ENCODE peak calls at places on chromosome 15, in ten cellular contexts. One of them, this sample, is unnamed.
A peak's percentile ranks its signal among the peaks of the same experiment; 100 is the strongest.

GRCh38 chr15:41775651-41776050 is 1.4 kb downstream of the MAPKBP1 start:
- DNase-seq in OCI-LY7: peak; percentile 41
- DNase-seq in fibroblast of pulmonary artery: peak; percentile 38
- DNase-seq in neural progenitor cell: no peak
- DNase-seq in IMR-90: no peak
- DNase-seq in neural crest cell: no peak
- DNase-seq in right atrium auricular region: no peak
- DNase-seq in dorsolateral prefrontal cortex: no peak
- DNase-seq in adrenal gland: no peak
- DNase-seq in uterus: no peak
- DNase-seq in this sample: no peak

GRCh38 chr15:101240364-101240763 is 11.5 kb downstream of the CHSY1 start:
- DNase-seq in OCI-LY7: no peak
- DNase-seq in fibroblast of pulmonary artery: peak; percentile 85
- DNase-seq in neural progenitor cell: no peak
- DNase-seq in IMR-90: peak; percentile 81
- DNase-seq in neural crest cell: no peak
- DNase-seq in right atrium auricular region: no peak
- DNase-seq in dorsolateral prefrontal cortex: no peak
- DNase-seq in adrenal gland: peak; percentile 68
- DNase-seq in uterus: no peak
- DNase-seq in this sample: no peak

GRCh38 chr15:63994073-63994600 is 52.1 kb downstream of the DAPK2 start:
- DNase-seq in OCI-LY7: no peak
- DNase-seq in fibroblast of pulmonary artery: no peak
- DNase-seq in neural progenitor cell: no peak
- DNase-seq in IMR-90: no peak
- DNase-seq in neural crest cell: no peak
- DNase-seq in right atrium auricular region: no peak
- DNase-seq in dorsolateral prefrontal cortex: no peak
- DNase-seq in adrenal gland: peak; percentile 40
- DNase-seq in uterus: no peak
- DNase-seq in this sample: no peak

GRCh38 chr15:101250331-101250730 is 1.5 kb downstream of the CHSY1 start:
- DNase-seq in OCI-LY7: no peak
- DNase-seq in fibroblast of pulmonary artery: peak; percentile 77
- DNase-seq in neural progenitor cell: peak; percentile 18
- DNase-seq in IMR-90: peak; percentile 78
- DNase-seq in neural crest cell: no peak
- DNase-seq in right atrium auricular region: no peak
- DNase-seq in dorsolateral prefrontal cortex: no peak
- DNase-seq in adrenal gland: no peak
- DNase-seq in uterus: no peak
- DNase-seq in this sample: peak; percentile 74

GRCh38 chr15:45457215-45457614 is 65.3 kb downstream of the SLC30A4 start:
- DNase-seq in OCI-LY7: no peak
- DNase-seq in fibroblast of pulmonary artery: no peak
- DNase-seq in neural progenitor cell: no peak
- DNase-seq in IMR-90: no peak
- DNase-seq in neural crest cell: no peak
- DNase-seq in right atrium auricular region: no peak
- DNase-seq in dorsolateral prefrontal cortex: no peak
- DNase-seq in adrenal gland: no peak
- DNase-seq in uterus: no peak
- DNase-seq in this sample: no peak

GRCh38 chr15:67820992-67821783 is 4.1 kb upstream of the SKOR1 start:
- DNase-seq in OCI-LY7: no peak
- DNase-seq in fibroblast of pulmonary artery: peak; percentile 65
- DNase-seq in neural progenitor cell: peak; percentile 89
- DNase-seq in IMR-90: peak; percentile 51
- DNase-seq in neural crest cell: peak; percentile 67
- DNase-seq in right atrium auricular region: no peak
- DNase-seq in dorsolateral prefrontal cortex: no peak
- DNase-seq in adrenal gland: peak; percentile 55
- DNase-seq in uterus: peak; percentile 45
- DNase-seq in this sample: no peak

GRCh38 chr15:68154923-68155559 is 50.1 kb downstream of the CALML4 start:
- DNase-seq in OCI-LY7: peak; percentile 72
- DNase-seq in fibroblast of pulmonary artery: peak; percentile 83
- DNase-seq in neural progenitor cell: peak; percentile 76
- DNase-seq in IMR-90: peak; percentile 70
- DNase-seq in neural crest cell: peak; percentile 43
- DNase-seq in right atrium auricular region: no peak
- DNase-seq in dorsolateral prefrontal cortex: peak; percentile 44
- DNase-seq in adrenal gland: peak; percentile 56
- DNase-seq in uterus: peak; percentile 33
- DNase-seq in this sample: no peak

GRCh38 chr15:91887321-91887720 is 33.8 kb downstream of the SLCO3A1 start:
- DNase-seq in OCI-LY7: no peak
- DNase-seq in fibroblast of pulmonary artery: no peak
- DNase-seq in neural progenitor cell: no peak
- DNase-seq in IMR-90: no peak
- DNase-seq in neural crest cell: no peak
- DNase-seq in right atrium auricular region: no peak
- DNase-seq in dorsolateral prefrontal cortex: peak; percentile 91
- DNase-seq in adrenal gland: no peak
- DNase-seq in uterus: no peak
- DNase-seq in this sample: no peak

GRCh38 chr15:73927003-73927475 is 777 bp downstream of the LOXL1 start:
- DNase-seq in OCI-LY7: no peak
- DNase-seq in fibroblast of pulmonary artery: no peak
- DNase-seq in neural progenitor cell: peak; percentile 78
- DNase-seq in IMR-90: no peak
- DNase-seq in neural crest cell: peak; percentile 41
- DNase-seq in right atrium auricular region: no peak
- DNase-seq in dorsolateral prefrontal cortex: no peak
- DNase-seq in adrenal gland: no peak
- DNase-seq in uterus: peak; percentile 62
- DNase-seq in this sample: no peak

GRCh38 chr15:61318276-61318675 is 89.2 kb upstream of the RORA start:
- DNase-seq in OCI-LY7: no peak
- DNase-seq in fibroblast of pulmonary artery: no peak
- DNase-seq in neural progenitor cell: no peak
- DNase-seq in IMR-90: no peak
- DNase-seq in neural crest cell: no peak
- DNase-seq in right atrium auricular region: no peak
- DNase-seq in dorsolateral prefrontal cortex: no peak
- DNase-seq in adrenal gland: no peak
- DNase-seq in uterus: no peak
- DNase-seq in this sample: no peak

GRCh38 chr15:82805994-82806406 is at the start of gene FSD2:
- DNase-seq in OCI-LY7: peak; percentile 89
- DNase-seq in fibroblast of pulmonary artery: no peak
- DNase-seq in neural progenitor cell: no peak
- DNase-seq in IMR-90: no peak
- DNase-seq in neural crest cell: no peak
- DNase-seq in right atrium auricular region: peak; percentile 62
- DNase-seq in dorsolateral prefrontal cortex: no peak
- DNase-seq in adrenal gland: no peak
- DNase-seq in uterus: no peak
- DNase-seq in this sample: no peak

GRCh38 chr15:68693071-68693470 is 114.3 kb downstream of the CORO2B start:
- DNase-seq in OCI-LY7: no peak
- DNase-seq in fibroblast of pulmonary artery: no peak
- DNase-seq in neural progenitor cell: no peak
- DNase-seq in IMR-90: peak; percentile 53
- DNase-seq in neural crest cell: no peak
- DNase-seq in right atrium auricular region: no peak
- DNase-seq in dorsolateral prefrontal cortex: no peak
- DNase-seq in adrenal gland: no peak
- DNase-seq in uterus: no peak
- DNase-seq in this sample: no peak

GRCh38 chr15:31069360-31070000 is 32.0 kb downstream of the TRPM1 start:
- DNase-seq in OCI-LY7: no peak
- DNase-seq in fibroblast of pulmonary artery: peak; percentile 28
- DNase-seq in neural progenitor cell: no peak
- DNase-seq in IMR-90: peak; percentile 70
- DNase-seq in neural crest cell: no peak
- DNase-seq in right atrium auricular region: peak; percentile 58
- DNase-seq in dorsolateral prefrontal cortex: no peak
- DNase-seq in adrenal gland: no peak
- DNase-seq in uterus: no peak
- DNase-seq in this sample: no peak

GRCh38 chr15:81411056-81411455 is 37.0 kb upstream of the TMC3 start:
- DNase-seq in OCI-LY7: no peak
- DNase-seq in fibroblast of pulmonary artery: no peak
- DNase-seq in neural progenitor cell: peak; percentile 20
- DNase-seq in IMR-90: no peak
- DNase-seq in neural crest cell: no peak
- DNase-seq in right atrium auricular region: no peak
- DNase-seq in dorsolateral prefrontal cortex: no peak
- DNase-seq in adrenal gland: no peak
- DNase-seq in uterus: no peak
- DNase-seq in this sample: no peak
- TF ChIP-seq CTCF in OCI-LY7: no peak
- TF ChIP-seq CTCF in fibroblast of pulmonary artery: no peak
- TF ChIP-seq CTCF in neural progenitor cell: peak; percentile 33
- TF ChIP-seq CTCF in IMR-90: no peak
- TF ChIP-seq CTCF in neural crest cell: no peak
- TF ChIP-seq CTCF in right atrium auricular region: no peak
- TF ChIP-seq CTCF in dorsolateral prefrontal cortex: no peak
- TF ChIP-seq CTCF in adrenal gland: no peak
- TF ChIP-seq CTCF in uterus: no peak
- TF ChIP-seq CTCF in this sample: no peak

DNA sequence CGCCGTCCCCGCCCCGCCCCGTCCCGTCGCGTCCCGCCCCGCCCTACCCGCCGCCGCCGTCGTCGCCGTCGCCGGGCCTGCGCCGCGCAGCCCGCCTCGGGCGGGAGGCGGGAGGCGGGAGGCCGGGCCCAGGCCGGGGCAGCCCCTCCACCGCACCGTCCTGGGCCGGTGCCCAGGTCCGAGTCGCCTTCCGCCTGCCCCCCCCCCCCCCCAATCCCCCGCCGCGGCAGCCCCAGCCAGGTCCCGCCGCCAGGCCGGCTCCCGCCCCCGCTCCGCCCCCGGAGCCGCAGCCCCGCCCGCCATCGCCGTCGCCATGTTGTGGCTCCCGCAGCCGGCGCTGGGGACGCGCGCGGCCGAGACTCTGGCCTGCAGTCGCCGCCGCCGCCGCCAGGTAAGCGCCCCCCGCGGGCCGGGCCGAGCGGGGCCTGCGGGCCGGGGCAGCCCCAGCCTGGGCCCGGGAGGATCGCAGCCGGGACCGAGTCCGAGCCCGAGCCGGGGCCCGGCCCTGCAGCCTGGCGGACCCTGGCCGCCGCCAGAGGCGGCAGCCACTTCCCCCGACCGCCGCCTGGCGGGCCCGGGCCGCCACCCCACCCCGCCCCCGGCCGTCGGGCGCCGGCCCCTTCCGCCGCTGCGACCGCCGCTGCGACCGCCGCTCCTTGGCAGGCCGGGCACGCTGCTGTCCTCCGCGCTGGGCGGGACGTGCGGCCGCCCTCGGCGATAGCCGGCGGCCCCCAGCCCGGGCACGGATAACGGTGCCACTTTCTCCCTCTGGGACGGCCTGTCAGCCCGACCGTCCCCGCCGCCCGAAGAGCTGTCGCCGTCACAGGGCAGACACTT is at the start of gene ZNF592:
- DNase-seq in OCI-LY7: peak; percentile 84
- DNase-seq in fibroblast of pulmonary artery: peak; percentile 79
- DNase-seq in neural progenitor cell: peak; percentile 90
- DNase-seq in IMR-90: peak; percentile 70
- DNase-seq in neural crest cell: peak; percentile 59
- DNase-seq in right atrium auricular region: peak; percentile 74
- DNase-seq in dorsolateral prefrontal cortex: peak; percentile 42
- DNase-seq in adrenal gland: peak; percentile 84
- DNase-seq in uterus: peak; percentile 90
- DNase-seq in this sample: peak; percentile 55
- TF ChIP-seq CTCF in OCI-LY7: peak; percentile 6
- TF ChIP-seq CTCF in fibroblast of pulmonary artery: no peak
- TF ChIP-seq CTCF in neural progenitor cell: no peak
- TF ChIP-seq CTCF in IMR-90: peak; percentile 33
- TF ChIP-seq CTCF in neural crest cell: peak; percentile 48
- TF ChIP-seq CTCF in right atrium auricular region: no peak
- TF ChIP-seq CTCF in dorsolateral prefrontal cortex: no peak
- TF ChIP-seq CTCF in adrenal gland: peak; percentile 55
- TF ChIP-seq CTCF in uterus: peak; percentile 84
- TF ChIP-seq CTCF in this sample: no peak

GRCh38 chr15:28080386-28080785 is 18.7 kb downstream of the OCA2 start:
- DNase-seq in OCI-LY7: no peak
- DNase-seq in fibroblast of pulmonary artery: no peak
- DNase-seq in neural progenitor cell: peak; percentile 26
- DNase-seq in IMR-90: no peak
- DNase-seq in neural crest cell: no peak
- DNase-seq in right atrium auricular region: no peak
- DNase-seq in dorsolateral prefrontal cortex: no peak
- DNase-seq in adrenal gland: no peak
- DNase-seq in uterus: no peak
- DNase-seq in this sample: no peak
- TF ChIP-seq CTCF in OCI-LY7: no peak
- TF ChIP-seq CTCF in fibroblast of pulmonary artery: no peak
- TF ChIP-seq CTCF in neural progenitor cell: peak; percentile 13
- TF ChIP-seq CTCF in IMR-90: no peak
- TF ChIP-seq CTCF in neural crest cell: no peak
- TF ChIP-seq CTCF in right atrium auricular region: no peak
- TF ChIP-seq CTCF in dorsolateral prefrontal cortex: no peak
- TF ChIP-seq CTCF in adrenal gland: no peak
- TF ChIP-seq CTCF in uterus: no peak
- TF ChIP-seq CTCF in this sample: no peak

DNA sequence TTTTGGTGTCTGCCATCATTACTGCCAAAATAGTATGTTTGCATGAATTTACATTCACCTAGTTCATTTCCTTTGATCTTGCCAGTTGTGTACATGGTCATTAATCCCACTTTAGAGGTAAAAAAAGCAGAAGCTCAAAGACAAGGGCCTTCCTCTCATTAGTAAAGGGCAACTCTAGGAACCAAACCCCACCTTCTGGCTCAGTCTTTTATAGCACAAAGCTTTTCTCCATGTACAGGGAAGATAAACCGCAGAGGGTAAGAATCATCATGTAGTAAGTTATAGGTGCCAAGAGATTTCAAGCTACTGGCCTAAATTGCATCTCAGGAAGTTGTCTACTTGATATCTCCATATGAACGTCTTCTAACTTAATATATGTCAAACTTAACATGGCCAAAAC is 19.3 kb upstream of the SPG21 start:
- DNase-seq in OCI-LY7: peak; percentile 21
- DNase-seq in fibroblast of pulmonary artery: no peak
- DNase-seq in neural progenitor cell: no peak
- DNase-seq in IMR-90: no peak
- DNase-seq in neural crest cell: no peak
- DNase-seq in right atrium auricular region: no peak
- DNase-seq in dorsolateral prefrontal cortex: no peak
- DNase-seq in adrenal gland: no peak
- DNase-seq in uterus: no peak
- DNase-seq in this sample: no peak
- TF ChIP-seq CTCF in OCI-LY7: peak; percentile 52
- TF ChIP-seq CTCF in fibroblast of pulmonary artery: peak; percentile 22
- TF ChIP-seq CTCF in neural progenitor cell: peak; percentile 35
- TF ChIP-seq CTCF in IMR-90: peak; percentile 7
- TF ChIP-seq CTCF in neural crest cell: no peak
- TF ChIP-seq CTCF in right atrium auricular region: no peak
- TF ChIP-seq CTCF in dorsolateral prefrontal cortex: no peak
- TF ChIP-seq CTCF in adrenal gland: no peak
- TF ChIP-seq CTCF in uterus: no peak
- TF ChIP-seq CTCF in this sample: no peak

DNA sequence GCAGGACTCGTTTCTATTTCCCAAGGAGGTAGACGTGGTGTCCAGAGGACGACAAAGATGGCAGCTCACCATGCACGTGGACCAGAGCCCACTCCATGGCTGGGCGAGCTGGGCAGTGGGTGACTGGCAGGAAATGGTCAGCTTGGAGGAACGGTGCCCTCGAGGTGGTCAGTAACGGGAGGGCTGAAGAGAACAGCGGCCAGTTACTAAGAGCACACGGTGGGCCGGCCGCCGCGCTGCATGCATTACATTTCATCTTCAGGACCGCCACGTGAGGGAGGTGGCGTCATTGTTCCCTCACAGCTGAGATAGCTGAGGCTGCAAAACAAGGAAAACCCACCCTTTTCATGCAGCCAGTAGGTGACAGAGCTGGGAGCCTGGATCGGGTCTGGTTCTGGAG is 52.1 kb downstream of the RGMA start:
- DNase-seq in OCI-LY7: no peak
- DNase-seq in fibroblast of pulmonary artery: no peak
- DNase-seq in neural progenitor cell: no peak
- DNase-seq in IMR-90: no peak
- DNase-seq in neural crest cell: no peak
- DNase-seq in right atrium auricular region: no peak
- DNase-seq in dorsolateral prefrontal cortex: no peak
- DNase-seq in adrenal gland: no peak
- DNase-seq in uterus: no peak
- DNase-seq in this sample: no peak
- TF ChIP-seq CTCF in OCI-LY7: no peak
- TF ChIP-seq CTCF in fibroblast of pulmonary artery: no peak
- TF ChIP-seq CTCF in neural progenitor cell: no peak
- TF ChIP-seq CTCF in IMR-90: no peak
- TF ChIP-seq CTCF in neural crest cell: no peak
- TF ChIP-seq CTCF in right atrium auricular region: no peak
- TF ChIP-seq CTCF in dorsolateral prefrontal cortex: no peak
- TF ChIP-seq CTCF in adrenal gland: no peak
- TF ChIP-seq CTCF in uterus: no peak
- TF ChIP-seq CTCF in this sample: no peak

This sample was measured in AG09319.